ENCODE peak calls at places on chromosome 12, in four cellular contexts. B is HL-60, W is spleen, Y is SK-N-SH. Q is an unnamed sample. For H3K27me3, the result is how much of the 10 kb centered on the place peaks cover.

GRCh38 chr12:49891476-49891875 is 12.2 kb downstream of the FAIM2 start:
- DNase-seq in B (no peak), W (no peak), Y (no peak), Q (no peak)

GRCh38 chr12:4119157-4119761 is 154.3 kb upstream of the CCND2 start:
- DNase-seq in B (no peak), W (no peak), Y (no peak), Q (no peak)

GRCh38 chr12:50507930-50508329 is 3.1 kb downstream of the DIP2B start:
- DNase-seq in B (no peak), W (no peak), Y (no peak), Q (no peak)

GRCh38 chr12:12007001-12007712 is 63.6 kb upstream of the BCL2L14 start:
- DNase-seq in B (no peak), W (no peak), Y (no peak), Q (no peak)

GRCh38 chr12:69052613-69053408 is 119.8 kb upstream of the CPM start:
- DNase-seq in B (no peak), W (no peak), Y (no peak), Q (peak)

GRCh38 chr12:5429741-5430557 is 2.0 kb upstream of the NTF3 start:
- DNase-seq in B (no peak), W (no peak), Y (no peak), Q (no peak)

GRCh38 chr12:42691991-42692557 is 102.5 kb upstream of the PRICKLE1 start:
- DNase-seq in B (no peak), W (no peak), Y (no peak), Q (no peak)

GRCh38 chr12:109625131-109625559 is 51.6 kb downstream of the MVK start:
- DNase-seq in B (no peak), W (no peak), Y (peak), Q (no peak)

GRCh38 chr12:120139958-120140357 is 23.4 kb upstream of the RAB35 start:
- DNase-seq in B (no peak), W (no peak), Y (no peak), Q (no peak)

GRCh38 chr12:94595152-94595551 is 55.2 kb downstream of the TMCC3 start:
- DNase-seq in B (no peak), W (no peak), Y (no peak), Q (no peak)

DNA sequence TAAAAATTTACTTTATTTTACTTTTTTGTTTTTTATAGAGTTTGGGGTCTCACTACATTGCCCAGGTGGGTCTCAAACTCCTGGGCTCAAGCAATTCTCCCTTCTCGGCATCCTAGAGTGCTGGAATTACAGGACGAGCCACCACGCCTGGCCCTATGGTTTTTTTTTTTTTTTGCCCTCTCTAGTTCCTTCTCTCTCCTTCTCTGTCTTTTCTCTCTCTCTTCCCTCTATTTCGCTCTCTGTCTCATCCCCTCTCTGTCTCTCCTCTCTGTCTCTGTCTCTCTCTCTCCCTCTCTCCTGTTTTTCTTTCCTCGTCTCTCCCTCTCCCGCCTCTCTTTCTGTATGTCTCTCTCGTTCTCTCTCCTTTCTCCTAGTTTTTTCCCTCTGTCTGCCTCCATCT is 202.6 kb upstream of the LHX5 start:
- DNase-seq in B (no peak), W (no peak), Y (no peak), Q (no peak)
- H3K27me3 ChIP-seq in B (under half), W (under half), Y (under half), Q (under half)

DNA sequence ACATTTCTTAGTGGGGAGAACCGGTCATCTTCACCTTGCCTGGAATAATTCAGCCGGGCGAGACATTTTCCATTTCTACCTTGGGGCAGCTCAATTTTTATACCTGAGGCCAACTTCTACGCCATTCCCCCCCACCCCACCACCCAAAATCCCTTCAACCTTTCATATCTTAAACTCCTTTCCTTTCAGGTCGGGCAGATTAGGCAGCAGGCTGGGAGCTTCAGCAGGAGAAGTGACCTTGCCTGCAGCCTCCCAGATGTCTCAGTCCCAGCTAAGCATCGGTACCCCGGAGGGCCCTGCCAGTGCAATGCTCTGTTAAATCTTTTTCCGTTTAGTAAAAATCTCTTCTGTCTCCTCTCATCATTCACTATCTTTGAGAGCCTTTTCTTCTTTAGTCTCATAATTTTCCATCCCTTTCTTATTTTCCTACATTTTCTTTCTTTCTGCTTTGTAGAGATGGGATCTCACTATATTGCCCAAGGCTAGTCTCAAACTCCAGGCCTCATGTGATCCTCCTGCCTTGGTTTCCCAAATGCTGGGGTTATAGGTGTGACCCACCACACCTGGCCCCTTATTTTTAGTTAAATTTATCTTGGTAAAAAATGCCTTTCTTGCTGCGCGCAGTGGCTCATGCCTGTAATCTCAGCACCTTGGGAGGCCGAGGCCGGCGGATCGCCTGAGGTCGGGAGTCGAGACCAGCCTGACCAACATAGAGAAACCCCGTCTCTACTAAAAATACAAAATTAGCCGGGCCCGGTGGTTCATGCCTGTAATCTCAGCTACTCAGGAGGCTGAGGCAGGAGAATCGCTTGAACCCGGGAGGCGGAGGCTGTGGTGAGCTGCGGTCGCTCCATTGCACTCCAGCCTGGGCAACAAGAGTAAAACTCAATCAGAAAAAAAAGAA is 1.2 kb downstream of the SLC2A3 start:
- DNase-seq in B (no peak), W (no peak), Y (no peak), Q (no peak)
- H3K4me3 ChIP-seq in B (peak), W (peak), Y (peak), Q (peak)

GRCh38 chr12:133037207-133038005 is at the start of gene ZNF84:
- DNase-seq in B (peak), W (peak), Y (peak), Q (peak)
- TF ChIP-seq POLR2AphosphoS5 in B (peak), W (peak), Y (peak), Q (peak)

DNA sequence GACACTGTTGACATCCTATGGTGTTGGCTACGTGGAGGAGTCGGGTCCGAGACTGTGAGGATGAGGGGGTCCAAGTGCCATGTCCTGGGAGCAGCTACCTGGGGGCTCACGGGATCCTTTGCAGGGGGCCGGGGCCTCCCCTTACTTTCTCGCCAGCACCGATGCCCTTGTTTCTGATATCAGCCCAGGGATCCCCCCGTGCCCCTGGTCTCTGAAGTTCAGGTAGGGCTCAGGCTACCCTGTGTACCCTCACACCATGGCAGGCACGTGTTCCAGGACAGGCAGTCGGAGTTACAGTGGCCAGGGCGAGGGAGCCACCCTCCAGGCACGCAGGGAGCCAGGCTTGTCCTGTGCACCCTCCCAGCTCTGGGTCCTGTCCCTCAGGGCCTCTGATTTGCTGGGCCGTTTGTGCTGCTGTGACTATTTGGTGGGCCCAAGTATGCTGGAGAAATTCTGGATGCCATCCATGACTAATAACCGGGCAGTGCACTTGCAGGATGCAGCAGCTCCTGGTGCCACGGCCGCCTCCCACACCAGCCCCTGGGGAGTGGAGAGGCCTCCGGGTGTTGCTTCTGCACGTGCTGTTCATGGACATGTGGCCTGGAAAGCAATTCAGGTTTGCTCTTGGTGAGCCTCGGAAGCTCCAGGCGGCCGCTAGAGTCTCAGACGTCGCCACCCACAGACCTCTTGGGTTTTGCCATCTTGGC is 93.1 kb upstream of the SFSWAP start:
- DNase-seq in B (no peak), W (peak), Y (no peak), Q (no peak)
- H3K27me3 ChIP-seq in B (under half), W (under half), Y (under half), Q (under half)

GRCh38 chr12:21828779-21829178 is 54.3 kb upstream of the KCNJ8 start:
- DNase-seq in B (no peak), W (no peak), Y (no peak), Q (no peak)

GRCh38 chr12:21827135-21827534 is 52.6 kb upstream of the KCNJ8 start:
- DNase-seq in B (no peak), W (no peak), Y (no peak), Q (no peak)

GRCh38 chr12:21825924-21826548 is 51.5 kb upstream of the KCNJ8 start:
- DNase-seq in B (no peak), W (no peak), Y (no peak), Q (no peak)

GRCh38 chr12:21826549-21826940 is 52.0 kb upstream of the KCNJ8 start:
- DNase-seq in B (no peak), W (no peak), Y (no peak), Q (no peak)

DNA sequence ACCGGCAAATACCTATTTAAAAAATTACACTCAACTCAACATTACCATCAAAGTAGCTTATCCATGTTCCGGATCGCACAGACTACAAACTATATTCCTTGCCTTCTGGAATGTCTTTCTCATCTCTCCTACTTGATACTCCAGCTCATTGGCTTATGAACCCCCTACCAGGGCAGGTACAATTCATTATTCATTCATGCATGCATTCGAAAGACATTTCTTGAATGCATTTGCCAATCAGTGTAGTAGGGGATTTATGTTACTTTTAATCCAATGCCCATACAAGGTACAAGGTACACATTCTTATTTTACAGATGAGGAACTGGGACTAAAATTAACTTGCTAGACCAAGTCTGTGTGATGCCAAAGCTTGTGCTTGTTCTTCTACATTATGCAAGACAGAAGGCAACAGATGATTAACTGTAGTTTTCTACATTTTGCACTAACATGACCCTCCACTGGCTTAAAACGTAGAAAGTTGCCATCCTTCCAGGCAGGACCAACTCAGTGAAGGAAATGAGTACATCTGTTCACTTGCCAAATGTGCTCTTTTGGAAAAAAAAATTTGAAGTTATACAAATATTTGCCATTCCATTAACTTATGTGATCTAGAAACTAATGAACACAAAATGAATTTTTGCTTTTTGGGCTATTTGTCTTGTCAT is 53.7 kb upstream of the KCNJ8 start:
- DNase-seq in B (no peak), W (no peak), Y (no peak), Q (no peak)
- H3K4me3 ChIP-seq in B (no peak), W (no peak), Y (peak), Q (no peak)

GRCh38 chr12:31989571-31989970 is 30.4 kb downstream of the RESF1 start:
- DNase-seq in B (no peak), W (no peak), Y (no peak), Q (no peak)

GRCh38 chr12:31985832-31986231 is 26.6 kb downstream of the RESF1 start:
- DNase-seq in B (no peak), W (no peak), Y (no peak), Q (no peak)

GRCh38 chr12:31989987-31990386 is 30.8 kb downstream of the RESF1 start:
- DNase-seq in B (no peak), W (no peak), Y (no peak), Q (no peak)

GRCh38 chr12:31991146-31991545 is 31.9 kb downstream of the RESF1 start:
- DNase-seq in B (no peak), W (no peak), Y (no peak), Q (no peak)

DNA sequence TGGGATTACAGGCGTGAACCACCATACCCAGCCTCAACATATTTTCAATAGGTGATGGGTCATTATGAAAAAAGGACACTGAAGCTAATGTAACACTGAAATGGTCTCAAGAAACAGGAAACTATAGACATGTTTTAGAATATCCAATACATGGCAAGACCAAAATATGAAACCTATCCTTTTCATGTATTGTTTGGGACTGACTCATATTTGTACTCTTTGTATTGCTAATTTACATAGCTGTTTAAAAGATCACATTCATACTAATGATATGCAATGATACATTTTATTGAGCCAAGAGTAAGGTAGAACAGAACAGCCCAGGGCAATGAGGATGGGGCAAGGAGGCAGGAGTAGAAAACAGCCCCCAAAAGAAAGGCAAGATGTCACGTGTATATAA is 32.6 kb downstream of the RESF1 start:
- DNase-seq in B (no peak), W (no peak), Y (no peak), Q (no peak)
- TF ChIP-seq POLR2AphosphoS5 in B (no peak), W (no peak), Y (no peak), Q (no peak)

DNA sequence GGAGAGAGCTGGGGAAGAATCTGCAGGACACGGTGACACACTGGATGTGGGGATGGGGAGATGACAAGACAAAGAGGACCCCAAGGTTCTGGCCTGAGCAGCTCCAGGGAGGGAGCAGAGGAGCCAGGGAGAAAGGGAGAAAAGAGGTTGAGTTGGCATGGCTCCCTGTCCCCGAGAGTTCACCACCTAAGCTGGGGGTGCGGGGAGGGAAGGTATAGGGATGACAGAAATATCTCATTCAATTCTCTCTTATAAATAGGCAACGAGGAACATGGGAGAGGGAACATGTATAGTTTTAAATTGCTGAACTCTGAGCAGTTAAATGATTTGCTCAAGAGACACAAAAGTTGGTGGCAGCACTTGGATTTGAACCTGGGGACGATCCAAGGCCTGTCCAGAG is 85.1 kb downstream of the CMKLR1 start:
- DNase-seq in B (no peak), W (no peak), Y (no peak), Q (no peak)
- H3K27me3 ChIP-seq in B (under half), W (under half), Y (under half), Q (under half)

GRCh38 chr12:71551529-71551928 is 111.9 kb downstream of the LGR5 start:
- DNase-seq in B (no peak), W (no peak), Y (peak), Q (no peak)

GRCh38 chr12:71552728-71553501 is 110.7 kb downstream of the ZFC3H1 start:
- DNase-seq in B (no peak), W (no peak), Y (no peak), Q (no peak)

GRCh38 chr12:71556881-71557280 is 106.8 kb downstream of the ZFC3H1 start:
- DNase-seq in B (no peak), W (no peak), Y (no peak), Q (no peak)

GRCh38 chr12:71558445-71558844 is 105.2 kb downstream of the ZFC3H1 start:
- DNase-seq in B (no peak), W (no peak), Y (peak), Q (no peak)

GRCh38 chr12:71556471-71556870 is 107.2 kb downstream of the ZFC3H1 start:
- DNase-seq in B (no peak), W (no peak), Y (no peak), Q (no peak)
- H3K4me3 ChIP-seq in B (no peak), W (no peak), Y (no peak), Q (no peak)

GRCh38 chr12:93019240-93019910 is 90.3 kb upstream of the EEA1 start:
- DNase-seq in B (no peak), W (no peak), Y (no peak), Q (peak)
- TF ChIP-seq POLR2AphosphoS5 in B (no peak), W (no peak), Y (no peak), Q (peak)

Q was measured in prostate gland.